ENCODE peak calls at places on chromosomes 7 and 10, in nine cellular contexts. V is Caco-2, B is IMR-90, R is GM23338, T is SJSA1, Z is mesendoderm, O is skeletal muscle cell, I is HAP-1, U is fibroblast of the aortic adventitia. X is an unnamed sample.

GRCh38 chr7:147012670-147013069 is 896.1 kb downstream of the CNTNAP2 start:
- DNase-seq in O (no peak), Z (no peak), B (no peak), I (no peak), R (no peak), T (no peak), U (no peak), V (no peak), X (no peak)

GRCh38 chr7:110531186-110531585 is 559.7 kb upstream of the LRRN3 start:
- DNase-seq in R (no peak), U (no peak), V (no peak), I (no peak), Z (no peak), O (no peak), T (no peak), B (peak), X (no peak)

GRCh38 chr10:131845505-131846223 is 55.1 kb upstream of the PPP2R2D start:
- DNase-seq in U (no peak), R (no peak), I (no peak), O (no peak), V (peak), B (no peak), T (no peak), Z (no peak), X (no peak)

GRCh38 chr7:92608380-92609322 is 18.5 kb upstream of the FAM133B start:
- DNase-seq in R (peak), O (no peak), B (no peak), U (no peak), T (no peak), V (no peak), I (no peak), Z (peak), X (no peak)

GRCh38 chr7:79504607-79505389 is 51.3 kb upstream of the MAGI2 start:
- DNase-seq in B (peak), I (no peak), O (no peak), T (peak), Z (peak), V (peak), U (no peak), R (peak), X (no peak)

GRCh38 chr7:4014649-4015048 is 667.4 kb upstream of the FOXK1 start:
- DNase-seq in V (no peak), O (no peak), B (no peak), R (no peak), Z (no peak), U (no peak), T (no peak), I (no peak), X (no peak)

GRCh38 chr10:97042081-97042480 is 143.7 kb downstream of the SLIT1 start:
- DNase-seq in V (no peak), T (no peak), R (no peak), O (no peak), B (no peak), U (no peak), Z (no peak), I (no peak), X (no peak)

GRCh38 chr10:121952226-121952625 is 22.8 kb downstream of the NSMCE4A start:
- DNase-seq in B (peak), U (peak), V (no peak), I (no peak), T (no peak), R (no peak), Z (no peak), O (no peak), X (peak)

GRCh38 chr10:124050021-124051015 is 43.1 kb downstream of the CHST15 start:
- DNase-seq in R (no peak), Z (no peak), O (no peak), I (no peak), U (no peak), B (no peak), V (no peak), T (no peak), X (no peak)

GRCh38 chr7:148915211-148915610 is 31.1 kb upstream of the EZH2 start:
- DNase-seq in T (no peak), B (no peak), U (no peak), I (no peak), O (no peak), Z (no peak), R (no peak), V (no peak), X (no peak)

GRCh38 chr10:114631090-114631677 is 26.9 kb downstream of the ABLIM1 start:
- DNase-seq in Z (no peak), R (no peak), O (no peak), T (peak), I (peak), V (no peak), U (no peak), B (no peak), X (no peak)

GRCh38 chr10:112461029-112461887 is 14.2 kb downstream of the VTI1A start:
- DNase-seq in T (peak), R (no peak), Z (peak), I (no peak), O (peak), U (peak), B (peak), V (no peak), X (peak)

GRCh38 chr7:7569615-7570014 is 2.9 kb downstream of the MIOS start:
- DNase-seq in B (no peak), U (no peak), I (no peak), R (no peak), T (no peak), Z (no peak), V (no peak), O (no peak), X (no peak)

GRCh38 chr10:103804866-103805265 is 50.5 kb downstream of the SH3PXD2A start:
- DNase-seq in R (no peak), O (no peak), B (no peak), I (peak), T (no peak), V (no peak), Z (peak), U (no peak), X (no peak)

GRCh38 chr10:21369697-21370096 is 155.8 kb downstream of the SKIDA1 start:
- DNase-seq in O (no peak), B (peak), T (no peak), I (no peak), V (no peak), Z (no peak), U (peak), R (no peak), X (no peak)

GRCh38 chr7:46853451-46853850 is 728.5 kb downstream of the TNS3 start:
- DNase-seq in T (no peak), U (peak), V (no peak), I (no peak), R (no peak), O (no peak), Z (no peak), B (peak), X (peak)

GRCh38 chr10:70041016-70041415 is 11.6 kb upstream of the MACROH2A2 start:
- DNase-seq in R (no peak), O (no peak), V (no peak), U (no peak), B (no peak), Z (no peak), T (no peak), I (no peak), X (no peak)

GRCh38 chr10:72044417-72045041 is 43.8 kb downstream of the SPOCK2 start:
- DNase-seq in V (peak), U (no peak), T (no peak), I (no peak), Z (no peak), O (no peak), R (no peak), B (peak), X (peak)

GRCh38 chr10:26455567-26456315 is 17.6 kb downstream of the APBB1IP start:
- DNase-seq in U (no peak), T (no peak), B (no peak), O (no peak), R (no peak), V (no peak), I (no peak), Z (no peak), X (no peak)

GRCh38 chr10:21330628-21331020 is 194.9 kb downstream of the SKIDA1 start:
- DNase-seq in B (no peak), O (no peak), U (peak), T (no peak), R (no peak), I (no peak), V (no peak), Z (no peak), X (no peak)

GRCh38 chr7:5428470-5429252 is 5.0 kb upstream of the TNRC18 start:
- DNase-seq in B (peak), V (peak), I (peak), R (peak), U (peak), T (no peak), O (no peak), Z (peak), X (peak)

GRCh38 chr7:155887174-155887525 is 74.9 kb upstream of the SHH start:
- DNase-seq in V (peak), U (no peak), Z (no peak), I (no peak), B (no peak), R (no peak), T (no peak), O (no peak), X (no peak)

GRCh38 chr10:70588255-70588654 is 14.3 kb downstream of the PRF1 start:
- DNase-seq in Z (no peak), T (no peak), V (no peak), B (no peak), I (no peak), U (no peak), R (no peak), O (no peak), X (no peak)

GRCh38 chr10:69180525-69181204 is 631 bp downstream of the SUPV3L1 start:
- DNase-seq in U (peak), R (peak), T (no peak), I (no peak), O (no peak), B (peak), V (peak), Z (peak), X (peak)

GRCh38 chr7:22759721-22760120 is 32.7 kb downstream of the IL6 start:
- DNase-seq in O (no peak), U (peak), V (no peak), I (no peak), Z (no peak), T (no peak), R (no peak), B (peak), X (peak)

GRCh38 chr7:74164985-74165456 is 9.1 kb upstream of the EIF4H start:
- DNase-seq in R (peak), U (no peak), Z (peak), B (peak), T (no peak), I (peak), V (no peak), O (no peak), X (no peak)

GRCh38 chr7:84497873-84498272 is 303.3 kb upstream of the SEMA3A start:
- DNase-seq in O (no peak), I (no peak), B (no peak), T (no peak), U (no peak), V (no peak), Z (no peak), R (no peak), X (peak)

GRCh38 chr10:121668336-121669009 is 70.2 kb upstream of the FGFR2 start:
- DNase-seq in R (peak), U (no peak), I (peak), T (no peak), O (no peak), V (no peak), B (no peak), Z (peak), X (peak)

GRCh38 chr10:2981361-2981801 is 86.0 kb upstream of the PFKP start:
- DNase-seq in U (no peak), O (no peak), B (no peak), V (no peak), T (no peak), Z (peak), I (no peak), R (no peak), X (no peak)

GRCh38 chr10:114389429-114389828 is 14.9 kb downstream of the AFAP1L2 start:
- DNase-seq in B (peak), T (peak), U (no peak), V (no peak), O (no peak), Z (no peak), R (no peak), I (no peak), X (no peak)

GRCh38 chr10:44284198-44285084 is 100.5 kb downstream of the CXCL12 start:
- DNase-seq in I (no peak), U (no peak), Z (no peak), O (no peak), R (no peak), V (no peak), B (no peak), T (no peak), X (no peak)

GRCh38 chr10:95408148-95408930 is 117.5 kb upstream of the PDLIM1 start:
- DNase-seq in O (no peak), R (no peak), B (no peak), I (no peak), Z (no peak), U (no peak), V (no peak), T (no peak), X (peak)

GRCh38 chr10:122298598-122299301 is 27.7 kb downstream of the BTBD16 start:
- DNase-seq in U (peak), V (peak), I (peak), Z (peak), B (peak), R (peak), O (no peak), T (peak), X (peak)

GRCh38 chr10:122706467-122706866 is 6.8 kb upstream of the C10orf120 start:
- DNase-seq in V (no peak), B (no peak), R (no peak), U (no peak), I (no peak), Z (no peak), T (no peak), O (no peak), X (no peak)

GRCh38 chr7:78020131-78020873 is 221.7 kb downstream of the PHTF2 start:
- DNase-seq in V (peak), I (peak), O (peak), Z (peak), R (peak), U (peak), T (peak), B (peak), X (peak)

GRCh38 chr7:117871778-117872538 is 1.3 kb downstream of the CTTNBP2 start:
- DNase-seq in U (peak), O (no peak), T (peak), B (no peak), Z (peak), V (no peak), I (peak), R (peak), X (no peak)

GRCh38 chr7:29320577-29320976 is 126.0 kb downstream of the CHN2 start:
- DNase-seq in R (no peak), V (no peak), U (no peak), O (no peak), B (no peak), I (no peak), Z (no peak), T (no peak), X (no peak)
- H3K4me3 ChIP-seq in R (no peak), V (no peak), U (no peak), O (no peak), B (no peak), I (no peak), Z (no peak), T (no peak), X (no peak)

DNA sequence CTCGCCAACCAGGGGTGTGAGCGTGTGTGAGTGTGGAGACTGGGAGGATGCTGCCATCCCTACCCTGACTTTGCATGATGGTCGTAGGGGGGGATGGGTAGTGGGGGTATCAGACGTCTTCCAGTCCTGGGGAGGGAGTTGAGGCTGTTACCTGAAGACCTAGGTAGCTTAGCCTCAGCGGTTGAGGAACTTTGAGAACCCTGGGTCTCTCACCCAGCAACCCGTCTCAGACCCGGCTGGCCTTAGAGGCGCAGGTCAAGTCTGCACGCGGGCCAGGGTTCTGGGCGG is 2.7 kb downstream of the SLC4A2 start:
- DNase-seq in U (no peak), V (no peak), O (no peak), B (no peak), Z (no peak), I (no peak), T (no peak), R (no peak), X (no peak)
- H3K4me3 ChIP-seq in U (peak), V (peak), O (peak), B (no peak), Z (peak), I (peak), T (no peak), R (peak), X (peak)

DNA sequence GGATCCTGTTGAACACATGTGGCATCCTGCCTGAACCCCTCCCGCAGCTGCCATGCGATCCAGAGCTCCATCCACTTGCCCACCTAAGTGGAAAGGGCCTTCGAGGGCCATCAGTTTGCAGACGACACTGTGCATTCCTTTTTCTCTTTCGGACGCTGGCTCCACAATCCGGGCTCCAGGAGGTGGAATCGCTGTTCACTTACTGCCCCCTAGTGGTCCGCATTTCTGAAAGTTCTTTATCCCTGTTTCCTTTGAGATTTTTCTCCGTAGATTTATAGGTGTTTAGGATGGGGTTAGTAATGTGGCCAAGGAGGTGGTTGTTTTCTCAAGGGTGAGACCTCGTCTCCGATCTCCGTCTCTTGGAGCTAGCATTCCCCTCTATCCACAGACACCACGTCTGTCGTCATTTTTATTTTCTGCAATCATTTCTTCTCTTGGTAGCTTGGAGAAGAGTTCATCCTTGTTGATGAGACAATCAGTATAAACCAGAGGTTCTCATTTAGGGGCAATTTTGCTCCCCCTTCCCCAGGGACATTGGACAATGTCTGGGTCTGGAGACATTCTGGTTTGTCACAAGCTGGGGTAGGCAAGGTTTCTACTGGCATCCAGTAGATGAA is 204.6 kb downstream of the ARHGAP21 start:
- DNase-seq in U (peak), I (peak), V (peak), B (peak), T (peak), O (no peak), R (peak), Z (peak), X (peak)
- H3K4me3 ChIP-seq in U (no peak), I (no peak), V (no peak), B (no peak), T (no peak), O (no peak), R (no peak), Z (no peak), X (no peak)

GRCh38 chr10:118752401-118752800 is 2.4 kb downstream of the CACUL1 start:
- DNase-seq in O (no peak), U (no peak), B (no peak), Z (no peak), V (no peak), I (no peak), T (no peak), R (no peak), X (no peak)
- H3K4me3 ChIP-seq in O (peak), U (peak), B (no peak), Z (no peak), V (no peak), I (peak), T (no peak), R (peak), X (no peak)

GRCh38 chr7:137934176-137934826 is 67.6 kb downstream of the CREB3L2 start:
- DNase-seq in O (no peak), T (no peak), I (no peak), U (no peak), Z (no peak), R (no peak), V (no peak), B (no peak), X (no peak)
- H3K4me3 ChIP-seq in O (no peak), T (no peak), I (no peak), U (no peak), Z (no peak), R (no peak), V (no peak), B (no peak), X (no peak)

GRCh38 chr7:16668049-16668858 is 22.3 kb downstream of the BZW2 start:
- DNase-seq in V (peak), B (peak), I (peak), T (peak), Z (peak), O (peak), U (peak), R (peak), X (peak)
- H3K4me3 ChIP-seq in V (no peak), B (no peak), I (no peak), T (no peak), Z (no peak), O (no peak), U (no peak), R (no peak), X (no peak)

GRCh38 chr7:102288285-102288930 is 1.7 kb downstream of the SH2B2 start:
- DNase-seq in V (no peak), Z (peak), I (peak), U (no peak), R (no peak), T (peak), B (no peak), O (no peak), X (no peak)
- H3K4me3 ChIP-seq in V (peak), Z (no peak), I (peak), U (no peak), R (peak), T (peak), B (peak), O (peak), X (no peak)